ENCODE peak calls at places on chromosomes 12 and 14, in five cellular contexts. G is K562, J is HCT116, W is GM12878, B is SK-N-SH. N is an unnamed sample.
A peak's percentile ranks its signal among the peaks of the same experiment; 100 is the strongest.

GRCh38 chr12:46388427-46388992 is 15.9 kb upstream of the SLC38A2 start:
- DNase-seq in G (no peak), J (no peak), W (peak; percentile 75), B (no peak), N (no peak)

GRCh38 chr14:73888460-73888725 is 1.7 kb downstream of the ZNF410 start:
- DNase-seq in G (no peak), J (no peak), W (no peak), B (no peak), N (no peak)

GRCh38 chr12:13220848-13221247 is 24.3 kb downstream of the EMP1 start:
- DNase-seq in G (no peak), J (no peak), W (no peak), B (no peak), N (no peak)

GRCh38 chr14:20454359-20454644 is 310 bp downstream of the OSGEP start:
- DNase-seq in G (no peak), J (peak; percentile 89), W (no peak), B (no peak), N (peak; percentile 78)

GRCh38 chr14:100902792-100903191 is 730 bp downstream of the RTL1 start:
- DNase-seq in G (no peak), J (no peak), W (no peak), B (peak; percentile 84), N (no peak)

GRCh38 chr12:27094726-27095125 is 12.3 kb upstream of the C12orf71 start:
- DNase-seq in G (no peak), J (no peak), W (peak; percentile 52), B (no peak), N (no peak)

GRCh38 chr14:69316449-69317391 is 56.8 kb downstream of the GALNT16 start:
- DNase-seq in G (no peak), J (no peak), W (no peak), B (no peak), N (peak; percentile 68)

GRCh38 chr14:90405101-90405500 is 8.3 kb downstream of the CALM1 start:
- DNase-seq in G (no peak), J (no peak), W (no peak), B (no peak), N (no peak)

GRCh38 chr14:64507376-64508156 is 3.0 kb downstream of the ZBTB1 start:
- DNase-seq in G (no peak), J (no peak), W (no peak), B (no peak), N (no peak)

GRCh38 chr14:56129941-56130340 is 11.7 kb downstream of the PELI2 start:
- DNase-seq in G (no peak), J (no peak), W (no peak), B (no peak), N (no peak)

GRCh38 chr14:64550539-64551333 is 975 bp downstream of the PPP1R36 start:
- DNase-seq in G (no peak), J (no peak), W (no peak), B (no peak), N (no peak)

GRCh38 chr14:30085943-30086342 is 158.3 kb upstream of the PRKD1 start:
- DNase-seq in G (no peak), J (no peak), W (no peak), B (no peak), N (no peak)

GRCh38 chr14:26444745-26445144 is 153.1 kb downstream of the NOVA1 start:
- DNase-seq in G (no peak), J (no peak), W (no peak), B (no peak), N (peak; percentile 72)

GRCh38 chr14:26730929-26731618 is 133.2 kb upstream of the NOVA1 start:
- DNase-seq in G (peak; percentile 4), J (no peak), W (no peak), B (peak; percentile 15), N (peak; percentile 54)

GRCh38 chr14:103259184-103259583 is 74.9 kb upstream of the EIF5 start:
- DNase-seq in G (no peak), J (no peak), W (no peak), B (no peak), N (no peak)
- TF ChIP-seq JUND in G (no peak), J (no peak), W (no peak), B (no peak), N (no peak)

GRCh38 chr14:105473677-105474477 is 744 bp upstream of the CRIP2 start:
- DNase-seq in G (peak; percentile 85), J (peak; percentile 66), W (no peak), B (peak; percentile 85), N (peak; percentile 97)
- TF ChIP-seq JUND in G (no peak), J (no peak), W (no peak), B (no peak), N (no peak)

GRCh38 chr12:97957109-97957508 is 494.5 kb downstream of the RMST start:
- DNase-seq in G (no peak), J (no peak), W (no peak), B (no peak), N (no peak)

GRCh38 chr12:97960225-97960624 is 497.6 kb downstream of the RMST start:
- DNase-seq in G (no peak), J (no peak), W (no peak), B (no peak), N (no peak)

DNA sequence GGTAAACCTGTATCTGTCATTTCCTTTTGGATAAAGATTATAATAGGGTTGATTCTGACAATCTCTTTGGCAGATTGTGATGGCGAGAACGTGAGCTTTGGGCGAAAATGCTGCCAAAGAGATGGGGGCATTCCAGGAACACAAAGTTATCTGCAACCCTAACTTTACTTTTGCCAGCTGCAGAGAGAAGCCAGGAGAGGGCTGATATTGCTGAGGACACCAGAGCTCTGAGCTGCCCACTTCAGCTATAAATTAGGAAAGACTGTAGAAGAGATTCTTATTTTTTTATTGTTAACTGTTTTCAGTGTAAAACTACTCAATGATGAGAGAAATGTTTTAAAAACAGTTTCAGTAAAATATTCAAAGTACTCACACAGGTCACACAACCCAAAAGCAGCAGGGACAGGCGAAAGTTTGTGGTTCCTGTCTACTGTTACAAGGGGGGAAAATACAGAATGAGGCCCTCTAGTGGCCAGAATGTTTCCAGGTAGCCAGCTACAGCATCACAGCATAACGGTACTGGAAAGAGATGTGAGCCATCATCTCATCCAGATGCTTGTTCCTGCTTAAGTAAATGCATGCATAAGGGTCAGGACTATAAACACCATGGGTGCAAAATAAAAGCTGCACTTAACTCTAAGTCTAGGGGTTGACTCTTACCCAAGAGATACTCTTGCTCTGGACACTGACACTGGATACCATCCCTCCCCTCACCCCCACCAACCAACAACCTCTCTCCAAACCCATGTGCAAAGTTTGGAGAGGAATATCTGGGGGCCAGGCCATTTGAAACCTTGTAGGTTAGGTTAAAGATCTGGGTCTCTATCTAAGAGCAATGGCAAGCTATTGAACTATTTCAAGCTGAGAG is 498.4 kb downstream of the RMST start:
- DNase-seq in G (peak; percentile 29), J (peak; percentile 8), W (peak; percentile 3), B (peak; percentile 19), N (peak; percentile 78)
- TF ChIP-seq JUND in G (no peak), J (no peak), W (no peak), B (no peak), N (no peak)

GRCh38 chr12:114741940-114742339 is 58.0 kb upstream of the TBX3 start:
- DNase-seq in G (no peak), J (no peak), W (no peak), B (no peak), N (no peak)

GRCh38 chr12:114743289-114743688 is 59.3 kb upstream of the TBX3 start:
- DNase-seq in G (no peak), J (no peak), W (no peak), B (no peak), N (no peak)

GRCh38 chr12:114743799-114744198 is 59.8 kb upstream of the TBX3 start:
- DNase-seq in G (no peak), J (no peak), W (no peak), B (no peak), N (no peak)

GRCh38 chr12:114740448-114740847 is 56.5 kb upstream of the TBX3 start:
- DNase-seq in G (no peak), J (no peak), W (no peak), B (no peak), N (no peak)

GRCh38 chr12:114742363-114742762 is 58.4 kb upstream of the TBX3 start:
- DNase-seq in G (no peak), J (no peak), W (no peak), B (peak; percentile 58), N (no peak)
- TF ChIP-seq JUND in G (no peak), J (no peak), W (no peak), B (no peak), N (no peak)

GRCh38 chr12:50100561-50100960 is 3.2 kb upstream of the GPD1 start:
- DNase-seq in G (no peak), J (no peak), W (no peak), B (no peak), N (no peak)

GRCh38 chr12:50103351-50103750 is 457 bp upstream of the GPD1 start:
- DNase-seq in G (no peak), J (no peak), W (no peak), B (no peak), N (no peak)

GRCh38 chr12:50102186-50102585 is 1.6 kb upstream of the GPD1 start:
- DNase-seq in G (no peak), J (no peak), W (no peak), B (no peak), N (no peak)

GRCh38 chr12:50102648-50103309 is 1.0 kb upstream of the GPD1 start:
- DNase-seq in G (no peak), J (no peak), W (no peak), B (no peak), N (no peak)

DNA sequence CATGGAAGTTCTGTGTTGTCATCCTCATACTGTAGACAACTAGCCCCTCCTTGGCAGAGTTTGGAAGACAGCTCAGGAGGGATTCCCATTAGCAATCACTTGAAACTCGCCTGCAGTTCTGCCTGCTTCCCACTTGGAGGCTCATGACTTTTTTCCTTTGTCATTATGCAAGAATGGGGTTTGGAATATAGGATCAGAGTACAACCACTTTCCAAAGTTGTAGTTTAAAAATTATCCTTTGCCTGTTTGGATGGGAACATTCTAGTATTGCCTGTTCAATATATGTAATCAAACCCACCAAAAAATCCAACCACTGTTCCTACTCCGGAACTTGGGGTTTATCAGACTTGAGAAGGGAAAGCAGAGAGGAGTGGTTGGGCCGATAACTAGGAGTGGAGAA is 2.1 kb upstream of the GPD1 start:
- DNase-seq in G (peak; percentile 45), J (peak; percentile 27), W (no peak), B (peak; percentile 51), N (peak; percentile 63)
- TF ChIP-seq JUND in G (no peak), J (no peak), W (no peak), B (no peak), N (no peak)

GRCh38 chr12:107992016-107992415 is 137.1 kb upstream of the WSCD2 start:
- DNase-seq in G (no peak), J (no peak), W (no peak), B (no peak), N (no peak)

GRCh38 chr12:107984973-107985372 is 144.1 kb upstream of the WSCD2 start:
- DNase-seq in G (no peak), J (no peak), W (no peak), B (no peak), N (no peak)

GRCh38 chr12:107986183-107986582 is 142.9 kb upstream of the WSCD2 start:
- DNase-seq in G (no peak), J (no peak), W (no peak), B (no peak), N (no peak)

GRCh38 chr12:107992870-107993451 is 136.1 kb upstream of the WSCD2 start:
- DNase-seq in G (peak; percentile 37), J (peak; percentile 56), W (peak; percentile 2), B (peak; percentile 46), N (peak; percentile 38)

DNA sequence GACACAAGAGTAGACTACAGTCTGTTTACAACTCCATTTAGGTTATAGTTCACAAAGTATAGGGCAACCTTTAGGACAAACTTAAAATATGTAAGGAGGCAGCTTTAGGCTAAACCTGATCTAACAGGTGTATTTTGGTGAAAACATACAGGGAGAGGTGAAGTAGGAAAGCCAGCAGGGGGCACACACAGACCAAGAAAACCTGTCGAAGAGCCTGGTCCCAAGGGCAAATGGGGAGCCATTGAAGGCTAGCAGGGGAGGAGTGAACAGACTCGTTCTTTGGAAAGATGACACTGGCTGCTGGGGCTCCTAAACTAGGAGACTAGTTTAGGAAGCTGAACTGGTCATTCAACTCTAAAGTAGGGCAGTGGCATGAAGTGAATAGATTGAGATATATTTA is 138.8 kb upstream of the WSCD2 start:
- DNase-seq in G (peak; percentile 11), J (peak; percentile 27), W (no peak), B (peak; percentile 37), N (peak; percentile 44)
- TF ChIP-seq JUND in G (no peak), J (no peak), W (no peak), B (no peak), N (no peak)